ENCODE peak calls at places on chromosome 19, in five cellular contexts. U is endothelial cell of umbilical vein, V is transverse colon, N is uterus, C is esophagus squamous epithelium. X is an unnamed sample. For H3K36me3, the result is how much of the 10 kb centered on the place peaks cover.

GRCh38 chr19:15828121-15828620 is 12.7 kb upstream of the OR10H1 start:
- DNase-seq in C (no peak), V (no peak), N (no peak), U (no peak), X (no peak)

GRCh38 chr19:58330458-58330857 is 3.7 kb downstream of the ZSCAN22 start:
- DNase-seq in U (peak), V (no peak), N (no peak), C (no peak), X (no peak)

GRCh38 chr19:4014541-4015491 is 7.3 kb downstream of the PIAS4 start:
- DNase-seq in U (no peak), V (no peak), C (no peak), N (no peak), X (peak)

GRCh38 chr19:31353826-31354225 is 4.6 kb upstream of the TSHZ3 start:
- DNase-seq in V (no peak), N (no peak), C (no peak), U (no peak), X (peak)

GRCh38 chr19:4988770-4989251 is 19.9 kb downstream of the KDM4B start:
- DNase-seq in V (peak), U (no peak), N (peak), C (no peak), X (no peak)

GRCh38 chr19:12884926-12885748 is 1.9 kb downstream of the KLF1 start:
- DNase-seq in N (no peak), V (peak), C (peak), U (peak), X (peak)

GRCh38 chr19:34838753-34839431 is 65.9 kb upstream of the ZNF599 start:
- DNase-seq in C (no peak), N (no peak), U (peak), V (peak), X (peak)

GRCh38 chr19:18440421-18440877 is 2.5 kb upstream of the ISYNA1 start:
- DNase-seq in C (no peak), V (no peak), N (no peak), U (no peak), X (no peak)

GRCh38 chr19:13830761-13831481 is 35.7 kb downstream of the ZSWIM4 start:
- DNase-seq in U (no peak), C (no peak), N (peak), V (no peak), X (no peak)

GRCh38 chr19:12872941-12873890 is 8.0 kb downstream of the DNASE2 start:
- DNase-seq in C (no peak), U (peak), N (no peak), V (peak), X (peak)

GRCh38 chr19:28701491-28701890 is 511.5 kb downstream of the UQCRFS1 start:
- DNase-seq in V (no peak), C (no peak), U (no peak), N (no peak), X (no peak)

GRCh38 chr19:18388328-18389094 is 2.6 kb downstream of the GDF15 start:
- DNase-seq in U (peak), C (peak), V (peak), N (peak), X (peak)

GRCh38 chr19:45591004-45591637 is 6.5 kb upstream of the OPA3 start:
- DNase-seq in C (no peak), V (peak), N (no peak), U (no peak), X (peak)

GRCh38 chr19:47156861-47157454 is 26.3 kb downstream of the SAE1 start:
- DNase-seq in U (no peak), N (no peak), V (no peak), C (no peak), X (no peak)

GRCh38 chr19:35216026-35216832 is 12.3 kb downstream of the FAM187B start:
- DNase-seq in V (no peak), N (no peak), U (no peak), C (no peak), X (no peak)

GRCh38 chr19:29625316-29625715 is 19.2 kb downstream of the POP4 start:
- DNase-seq in V (no peak), C (no peak), U (no peak), N (no peak), X (no peak)

GRCh38 chr19:3821857-3822364 is 35.7 kb upstream of the MATK start:
- DNase-seq in V (peak), U (peak), C (no peak), N (peak), X (peak)

GRCh38 chr19:18280247-18281081 is 958 bp downstream of the JUND start:
- DNase-seq in V (peak), N (peak), U (peak), C (peak), X (peak)

GRCh38 chr19:47707135-47707925 is 5.9 kb upstream of the EHD2 start:
- DNase-seq in C (no peak), V (peak), N (peak), U (peak), X (peak)

GRCh38 chr19:15222738-15223648 is 9.3 kb downstream of the EPHX3 start:
- DNase-seq in C (no peak), N (peak), U (peak), V (peak), X (peak)

GRCh38 chr19:35231956-35232746 is 3.6 kb upstream of the FAM187B start:
- DNase-seq in C (no peak), V (no peak), N (no peak), U (no peak), X (no peak)

DNA sequence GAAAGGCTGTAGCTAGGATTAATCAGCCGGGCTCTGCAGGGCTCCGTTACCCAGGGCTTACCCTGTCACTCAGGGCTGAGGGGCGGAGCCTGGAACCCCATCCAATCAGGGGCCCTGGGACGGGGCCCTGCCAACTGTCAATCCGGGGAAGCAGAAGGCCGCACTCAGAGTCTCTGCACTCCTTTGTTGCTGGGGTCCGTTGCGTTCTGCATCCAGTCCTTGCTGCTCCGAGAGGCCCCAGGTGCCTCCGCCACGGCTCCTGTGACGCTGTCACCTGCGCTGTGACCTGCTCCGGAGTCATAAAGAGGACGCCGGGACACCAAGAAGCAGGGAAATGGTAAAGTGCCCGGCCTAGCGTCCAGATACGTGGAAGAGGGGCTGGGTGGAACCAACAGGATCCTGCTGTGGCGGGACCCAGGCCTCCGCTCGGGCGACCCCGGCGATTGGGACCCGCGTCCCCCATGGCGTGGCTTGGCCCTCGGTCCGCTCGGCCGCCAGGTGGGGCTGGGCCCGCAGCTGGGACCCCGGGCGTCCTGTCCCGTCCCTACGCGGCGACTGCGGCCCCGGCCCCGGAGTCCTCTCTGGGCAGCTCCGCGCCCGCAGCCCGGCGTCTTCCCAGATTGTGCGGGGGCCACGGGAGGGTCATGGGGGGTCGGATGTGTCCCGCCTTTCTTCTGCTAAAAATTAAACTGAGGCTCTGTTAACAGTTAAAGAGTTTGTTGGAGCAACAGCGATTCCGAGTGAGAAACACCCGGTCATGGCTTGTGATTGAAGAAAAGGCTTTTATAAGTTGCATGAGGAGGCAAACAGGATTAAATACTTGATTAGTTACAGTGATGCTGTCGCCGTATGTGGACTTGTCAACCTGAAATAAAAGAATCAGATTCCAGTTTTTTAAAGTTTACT is at the start of gene ZNF491:
- DNase-seq in N (peak), V (peak), C (peak), U (peak), X (peak)
- TF ChIP-seq POLR2A in N (peak), V (peak), C (no peak), U (peak), X (peak)

GRCh38 chr19:1175020-1175419 is 952 bp upstream of the SBNO2 start:
- DNase-seq in C (no peak), U (no peak), N (no peak), V (no peak), X (no peak)
- H3K36me3 ChIP-seq in C (under half), U (under half), N (under half), V (under half), X (under half)

GRCh38 chr19:48722196-48722708 is 2.7 kb upstream of the MAMSTR start:
- DNase-seq in N (no peak), U (no peak), V (no peak), C (no peak), X (no peak)

GRCh38 chr19:48718711-48719231 is 754 bp downstream of the MAMSTR start:
- DNase-seq in N (no peak), C (no peak), U (no peak), V (no peak), X (no peak)

GRCh38 chr19:48720251-48720612 is 707 bp upstream of the MAMSTR start:
- DNase-seq in V (no peak), N (no peak), U (no peak), C (no peak), X (no peak)

GRCh38 chr19:48719263-48720171 is at the start of gene MAMSTR:
- DNase-seq in C (no peak), N (peak), U (no peak), V (no peak), X (no peak)

GRCh38 chr19:48720613-48721296 is 1.2 kb upstream of the MAMSTR start:
- DNase-seq in C (peak), U (no peak), V (peak), N (peak), X (peak)
- TF ChIP-seq POLR2A in C (no peak), U (no peak), V (no peak), N (peak), X (no peak)

GRCh38 chr19:50314724-50315700 is 14.2 kb downstream of the KCNC3 start:
- DNase-seq in V (no peak), N (no peak), C (no peak), U (no peak), X (no peak)

GRCh38 chr19:50311723-50312635 is 17.2 kb downstream of the KCNC3 start:
- DNase-seq in V (no peak), C (no peak), N (no peak), U (no peak), X (peak)

GRCh38 chr19:50313812-50314536 is 15.2 kb downstream of the KCNC3 start:
- DNase-seq in N (no peak), V (no peak), C (no peak), U (no peak), X (no peak)

GRCh38 chr19:50310759-50311465 is 18.3 kb downstream of the KCNC3 start:
- DNase-seq in N (no peak), U (no peak), V (no peak), C (no peak), X (no peak)

DNA sequence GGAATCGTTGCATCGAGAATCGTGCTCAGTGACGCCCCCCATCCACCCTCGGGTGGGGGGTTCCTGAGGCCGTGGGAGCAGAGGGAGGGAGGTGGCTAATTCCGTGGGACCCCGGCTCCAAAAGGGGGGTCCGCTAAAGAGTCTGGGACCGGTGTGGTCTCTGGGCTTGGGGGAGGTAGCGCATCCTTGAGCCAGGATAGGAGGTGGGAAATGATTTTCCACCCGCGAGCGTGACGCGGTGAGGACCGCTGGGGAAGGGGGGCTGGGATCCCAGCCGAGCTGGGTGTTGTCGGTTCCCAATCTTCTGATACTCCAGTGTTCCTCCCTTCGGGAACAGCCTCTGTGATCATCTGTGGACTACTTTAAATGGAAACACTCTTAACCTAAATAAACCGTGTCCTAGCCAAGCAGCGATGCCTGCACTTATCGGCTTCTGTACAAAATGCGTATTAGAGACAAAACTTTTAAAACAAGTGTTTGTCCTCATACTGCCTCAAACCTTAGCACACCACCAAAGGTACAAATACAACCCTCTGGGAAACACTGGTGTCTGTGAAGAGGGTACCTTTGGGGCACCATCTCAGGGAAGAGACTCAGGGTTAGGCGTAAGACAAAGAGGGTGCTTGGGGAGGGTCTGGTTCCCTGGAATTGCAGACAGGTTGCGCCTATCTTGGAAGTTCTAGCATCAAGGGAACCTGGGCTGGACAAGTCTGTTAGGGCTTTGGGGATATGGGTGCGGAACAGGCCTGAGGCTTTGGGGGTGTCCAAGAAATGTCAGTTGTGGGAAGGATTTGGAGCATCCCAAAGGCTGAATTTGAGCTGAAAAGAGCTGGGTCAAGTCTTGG is 16.0 kb downstream of the KCNC3 start:
- DNase-seq in N (no peak), V (no peak), U (no peak), C (no peak), X (no peak)
- H3K36me3 ChIP-seq in N (under half), V (under half), U (under half), C (under half), X (under half)